ENCODE peak calls at places on chromosomes 16 and 17, in six cellular contexts. One of them, this sample, is unnamed.

GRCh38 chr16:12433691-12434390 is 369.8 kb downstream of the CPPED1 start:
- DNase-seq in CD8-positive, alpha-beta T cell: no peak
- DNase-seq in tibial nerve: no peak
- DNase-seq in neural progenitor cell: no peak
- DNase-seq in A549: no peak
- DNase-seq in Peyer's patch: no peak
- DNase-seq in this sample: no peak

GRCh38 chr16:89322381-89323119 is 105.0 kb downstream of the ZNF778 start:
- DNase-seq in CD8-positive, alpha-beta T cell: peak; percentile 10
- DNase-seq in tibial nerve: no peak
- DNase-seq in neural progenitor cell: peak; percentile 61
- DNase-seq in Peyer's patch: no peak
- DNase-seq in A549: peak; percentile 70
- DNase-seq in this sample: peak; percentile 69

GRCh38 chr16:5415123-5415522 is 317.5 kb upstream of the EEF2KMT start:
- DNase-seq in neural progenitor cell: peak; percentile 37
- DNase-seq in tibial nerve: no peak
- DNase-seq in Peyer's patch: no peak
- DNase-seq in A549: no peak
- DNase-seq in CD8-positive, alpha-beta T cell: no peak
- DNase-seq in this sample: no peak

GRCh38 chr17:7234100-7235012 is at the start of gene DVL2:
- DNase-seq in neural progenitor cell: peak; percentile 97
- DNase-seq in CD8-positive, alpha-beta T cell: peak; percentile 96
- DNase-seq in Peyer's patch: peak; percentile 98
- DNase-seq in tibial nerve: peak; percentile 94
- DNase-seq in A549: peak; percentile 98
- DNase-seq in this sample: peak; percentile 98

GRCh38 chr17:4357030-4357635 is 9.3 kb downstream of the UBE2G1 start:
- DNase-seq in tibial nerve: no peak
- DNase-seq in A549: no peak
- DNase-seq in Peyer's patch: no peak
- DNase-seq in CD8-positive, alpha-beta T cell: no peak
- DNase-seq in neural progenitor cell: no peak
- DNase-seq in this sample: no peak

GRCh38 chr17:79907217-79907715 is 68.0 kb upstream of the CBX4 start:
- DNase-seq in CD8-positive, alpha-beta T cell: no peak
- DNase-seq in tibial nerve: no peak
- DNase-seq in Peyer's patch: no peak
- DNase-seq in neural progenitor cell: no peak
- DNase-seq in A549: no peak
- DNase-seq in this sample: peak; percentile 49

GRCh38 chr17:82734987-82735866 is at the start of gene FN3K:
- DNase-seq in neural progenitor cell: peak; percentile 91
- DNase-seq in tibial nerve: peak; percentile 57
- DNase-seq in CD8-positive, alpha-beta T cell: peak; percentile 45
- DNase-seq in Peyer's patch: peak; percentile 66
- DNase-seq in A549: peak; percentile 50
- DNase-seq in this sample: peak; percentile 88

GRCh38 chr17:82000803-82001649 is 21.7 kb downstream of the CENPX start:
- DNase-seq in CD8-positive, alpha-beta T cell: no peak
- DNase-seq in tibial nerve: no peak
- DNase-seq in Peyer's patch: peak; percentile 67
- DNase-seq in neural progenitor cell: no peak
- DNase-seq in A549: no peak
- DNase-seq in this sample: no peak

GRCh38 chr16:73113326-73113720 is 65.4 kb upstream of the ZFHX3 start:
- DNase-seq in tibial nerve: no peak
- DNase-seq in CD8-positive, alpha-beta T cell: no peak
- DNase-seq in Peyer's patch: no peak
- DNase-seq in neural progenitor cell: no peak
- DNase-seq in A549: no peak
- DNase-seq in this sample: no peak

GRCh38 chr16:87664792-87665191 is 62.5 kb downstream of the JPH3 start:
- DNase-seq in Peyer's patch: no peak
- DNase-seq in tibial nerve: no peak
- DNase-seq in A549: no peak
- DNase-seq in neural progenitor cell: no peak
- DNase-seq in CD8-positive, alpha-beta T cell: no peak
- DNase-seq in this sample: no peak
- H3K4me3 ChIP-seq in Peyer's patch: no peak overlapping the region
- H3K4me3 ChIP-seq in tibial nerve: no peak overlapping the region
- H3K4me3 ChIP-seq in A549: no peak overlapping the region
- H3K4me3 ChIP-seq in neural progenitor cell: no peak overlapping the region
- H3K4me3 ChIP-seq in CD8-positive, alpha-beta T cell: no peak overlapping the region
- H3K4me3 ChIP-seq in this sample: no peak overlapping the region

GRCh38 chr17:55430531-55431228 is 9.0 kb upstream of the MMD start:
- DNase-seq in neural progenitor cell: no peak
- DNase-seq in tibial nerve: no peak
- DNase-seq in CD8-positive, alpha-beta T cell: no peak
- DNase-seq in Peyer's patch: no peak
- DNase-seq in A549: no peak
- DNase-seq in this sample: no peak

GRCh38 chr17:55424893-55425540 is 3.4 kb upstream of the MMD start:
- DNase-seq in tibial nerve: no peak
- DNase-seq in CD8-positive, alpha-beta T cell: no peak
- DNase-seq in neural progenitor cell: no peak
- DNase-seq in A549: no peak
- DNase-seq in Peyer's patch: no peak
- DNase-seq in this sample: no peak

GRCh38 chr17:55423535-55423934 is 1.9 kb upstream of the MMD start:
- DNase-seq in neural progenitor cell: no peak
- DNase-seq in A549: no peak
- DNase-seq in Peyer's patch: no peak
- DNase-seq in tibial nerve: no peak
- DNase-seq in CD8-positive, alpha-beta T cell: no peak
- DNase-seq in this sample: no peak

GRCh38 chr17:55426851-55427586 is 5.4 kb upstream of the MMD start:
- DNase-seq in Peyer's patch: no peak
- DNase-seq in neural progenitor cell: no peak
- DNase-seq in A549: no peak
- DNase-seq in tibial nerve: no peak
- DNase-seq in CD8-positive, alpha-beta T cell: no peak
- DNase-seq in this sample: no peak

DNA sequence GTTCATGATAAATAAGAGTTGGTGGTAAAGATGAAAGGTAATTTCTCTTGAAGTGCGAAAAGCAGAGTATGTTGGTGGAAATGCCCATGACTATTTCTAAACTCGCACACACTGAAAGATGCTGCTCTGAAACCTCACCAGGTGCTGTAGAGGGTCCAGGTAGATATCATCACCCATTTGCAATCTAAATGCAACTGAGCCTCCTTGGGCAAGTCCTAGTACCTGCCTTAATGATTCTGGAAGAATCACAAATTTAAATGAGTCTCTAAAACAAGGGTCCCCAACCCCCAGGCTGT is 5.9 kb upstream of the MMD start:
- DNase-seq in CD8-positive, alpha-beta T cell: no peak
- DNase-seq in Peyer's patch: no peak
- DNase-seq in A549: no peak
- DNase-seq in neural progenitor cell: no peak
- DNase-seq in tibial nerve: no peak
- DNase-seq in this sample: no peak
- H3K4me1 ChIP-seq in CD8-positive, alpha-beta T cell: peaks cover 4% of the 10 kb centered on the region
- H3K4me1 ChIP-seq in Peyer's patch: no peaks in the 10 kb centered on the region
- H3K4me1 ChIP-seq in A549: peaks cover 39% of the 10 kb centered on the region
- H3K4me1 ChIP-seq in neural progenitor cell: no peaks in the 10 kb centered on the region
- H3K4me1 ChIP-seq in tibial nerve: no peaks in the 10 kb centered on the region
- H3K4me1 ChIP-seq in this sample: no peaks in the 10 kb centered on the region

GRCh38 chr16:17206712-17207111 is 264.0 kb downstream of the XYLT1 start:
- DNase-seq in A549: no peak
- DNase-seq in neural progenitor cell: no peak
- DNase-seq in tibial nerve: no peak
- DNase-seq in CD8-positive, alpha-beta T cell: no peak
- DNase-seq in Peyer's patch: no peak
- DNase-seq in this sample: no peak

GRCh38 chr16:17204248-17205043 is 266.3 kb downstream of the XYLT1 start:
- DNase-seq in CD8-positive, alpha-beta T cell: no peak
- DNase-seq in neural progenitor cell: no peak
- DNase-seq in Peyer's patch: no peak
- DNase-seq in tibial nerve: no peak
- DNase-seq in A549: no peak
- DNase-seq in this sample: no peak

DNA sequence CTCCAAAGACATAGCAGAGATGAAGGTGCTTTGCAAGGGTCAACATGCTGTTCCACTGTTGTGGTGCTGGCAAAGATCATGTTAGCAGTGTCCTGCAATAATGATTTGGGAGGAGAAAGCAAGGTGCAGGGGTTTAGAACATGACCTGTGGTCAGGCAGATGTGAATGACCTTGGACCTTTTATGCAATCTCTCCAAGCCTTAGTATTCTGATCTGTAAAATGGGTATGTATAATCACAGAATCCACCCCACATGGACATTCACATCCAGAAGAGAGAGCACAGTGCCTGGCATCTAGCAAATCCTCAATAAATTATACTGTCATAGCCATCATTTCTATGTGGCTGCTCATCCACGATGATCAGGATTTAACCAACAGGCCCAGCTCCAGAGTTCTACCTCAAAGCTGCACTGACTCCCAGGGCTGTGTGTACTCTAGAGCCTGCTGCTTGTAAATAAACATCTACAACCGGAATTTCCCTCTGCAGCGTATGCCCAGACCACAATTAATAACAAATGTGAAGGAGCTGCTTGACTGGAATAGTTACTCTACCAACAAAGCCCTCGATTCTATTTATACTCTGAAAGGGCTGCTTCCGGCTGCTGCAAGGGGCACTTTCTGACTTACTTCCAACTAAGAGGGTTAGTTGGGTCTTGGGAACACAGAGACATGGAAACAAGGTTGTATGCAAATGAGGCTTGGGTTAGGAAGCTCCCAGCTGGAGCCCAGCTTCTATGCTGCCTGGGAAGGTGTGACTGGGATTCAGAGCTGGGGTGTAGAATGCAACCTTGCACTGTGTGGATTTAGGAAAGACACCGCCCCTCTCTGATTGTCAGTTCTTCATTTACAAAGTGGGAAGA is 265.3 kb downstream of the XYLT1 start:
- DNase-seq in Peyer's patch: no peak
- DNase-seq in CD8-positive, alpha-beta T cell: no peak
- DNase-seq in tibial nerve: no peak
- DNase-seq in A549: no peak
- DNase-seq in neural progenitor cell: peak; percentile 43
- DNase-seq in this sample: no peak
- H3K4me3 ChIP-seq in Peyer's patch: no peak overlapping the region
- H3K4me3 ChIP-seq in CD8-positive, alpha-beta T cell: no peak overlapping the region
- H3K4me3 ChIP-seq in tibial nerve: no peak overlapping the region
- H3K4me3 ChIP-seq in A549: no peak overlapping the region
- H3K4me3 ChIP-seq in neural progenitor cell: no peak overlapping the region
- H3K4me3 ChIP-seq in this sample: no peak overlapping the region

DNA sequence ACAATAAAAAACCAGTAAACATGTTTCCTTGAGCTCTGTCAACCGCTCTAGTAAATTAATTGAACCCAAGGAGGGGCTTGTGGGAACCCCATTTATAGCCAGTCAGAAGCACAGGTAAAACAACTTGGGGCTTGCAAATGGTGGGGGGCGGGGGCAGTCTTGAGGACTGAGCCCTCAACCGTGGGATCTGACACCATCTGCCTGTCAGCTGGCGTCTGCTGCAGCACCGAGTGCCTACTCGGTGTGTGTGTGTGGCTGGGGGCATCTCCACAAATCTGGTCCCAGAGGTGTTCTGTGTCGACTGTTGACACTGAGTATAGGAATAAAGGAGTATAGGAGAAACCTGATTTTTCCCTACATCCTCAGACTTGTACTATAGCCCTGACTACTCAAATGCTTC is 20.6 kb downstream of the CREBBP start:
- DNase-seq in Peyer's patch: no peak
- DNase-seq in neural progenitor cell: no peak
- DNase-seq in tibial nerve: no peak
- DNase-seq in CD8-positive, alpha-beta T cell: no peak
- DNase-seq in A549: no peak
- DNase-seq in this sample: no peak
- H3K4me1 ChIP-seq in Peyer's patch: peaks cover 30% of the 10 kb centered on the region
- H3K4me1 ChIP-seq in neural progenitor cell: peaks cover 55% of the 10 kb centered on the region
- H3K4me1 ChIP-seq in tibial nerve: peaks cover 3% of the 10 kb centered on the region
- H3K4me1 ChIP-seq in CD8-positive, alpha-beta T cell: peaks cover 86% of the 10 kb centered on the region
- H3K4me1 ChIP-seq in A549: peaks cover 5% of the 10 kb centered on the region
- H3K4me1 ChIP-seq in this sample: peaks cover 8% of the 10 kb centered on the region

GRCh38 chr16:54431041-54431996 is 144.7 kb upstream of the IRX3 start:
- DNase-seq in Peyer's patch: no peak
- DNase-seq in A549: no peak
- DNase-seq in neural progenitor cell: no peak
- DNase-seq in tibial nerve: no peak
- DNase-seq in CD8-positive, alpha-beta T cell: no peak
- DNase-seq in this sample: no peak
- H3K4me3 ChIP-seq in Peyer's patch: no peak overlapping the region
- H3K4me3 ChIP-seq in A549: no peak overlapping the region
- H3K4me3 ChIP-seq in neural progenitor cell: peak overlapping the region; percentile 7
- H3K4me3 ChIP-seq in tibial nerve: no peak overlapping the region
- H3K4me3 ChIP-seq in CD8-positive, alpha-beta T cell: no peak overlapping the region
- H3K4me3 ChIP-seq in this sample: no peak overlapping the region

DNA sequence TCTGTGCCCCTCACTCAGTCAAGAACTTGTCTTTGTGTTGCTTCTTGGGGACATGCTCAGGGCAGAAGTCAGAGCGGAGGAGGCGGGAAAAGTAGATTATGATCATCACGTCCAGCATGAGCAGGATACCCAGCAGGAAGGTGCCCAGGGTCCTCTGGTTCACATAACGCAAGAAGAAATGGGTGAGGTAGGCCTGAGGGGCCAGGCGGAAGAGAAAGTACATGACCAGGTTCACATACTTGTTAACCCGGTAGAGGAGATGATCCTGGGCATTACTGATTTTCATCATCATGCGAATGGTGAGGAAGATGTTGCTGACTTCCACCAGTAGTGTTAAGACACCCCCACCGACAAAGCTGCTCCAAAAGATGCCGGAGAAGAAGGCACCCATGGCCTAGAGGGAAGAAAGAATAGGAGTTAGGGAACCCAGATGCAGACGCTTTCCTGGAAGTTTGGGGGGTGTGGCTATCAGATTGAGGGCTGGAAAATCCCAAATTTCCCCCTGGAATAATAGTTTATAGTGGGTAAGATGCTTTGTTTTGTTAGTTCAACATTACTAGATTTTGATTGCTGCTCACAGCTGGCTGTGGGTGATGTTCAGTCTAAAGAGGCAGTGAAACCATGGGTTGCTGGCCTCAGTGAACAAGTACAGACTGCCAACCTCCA is 1.4 kb downstream of the TLCD1 start:
- DNase-seq in Peyer's patch: no peak
- DNase-seq in tibial nerve: no peak
- DNase-seq in CD8-positive, alpha-beta T cell: no peak
- DNase-seq in neural progenitor cell: no peak
- DNase-seq in A549: no peak
- DNase-seq in this sample: no peak
- H3K4me1 ChIP-seq in Peyer's patch: peaks cover 24% of the 10 kb centered on the region
- H3K4me1 ChIP-seq in tibial nerve: no peaks in the 10 kb centered on the region
- H3K4me1 ChIP-seq in CD8-positive, alpha-beta T cell: peaks cover 49% of the 10 kb centered on the region
- H3K4me1 ChIP-seq in neural progenitor cell: peaks cover 36% of the 10 kb centered on the region
- H3K4me1 ChIP-seq in A549: peaks cover 47% of the 10 kb centered on the region
- H3K4me1 ChIP-seq in this sample: no peaks in the 10 kb centered on the region

DNA sequence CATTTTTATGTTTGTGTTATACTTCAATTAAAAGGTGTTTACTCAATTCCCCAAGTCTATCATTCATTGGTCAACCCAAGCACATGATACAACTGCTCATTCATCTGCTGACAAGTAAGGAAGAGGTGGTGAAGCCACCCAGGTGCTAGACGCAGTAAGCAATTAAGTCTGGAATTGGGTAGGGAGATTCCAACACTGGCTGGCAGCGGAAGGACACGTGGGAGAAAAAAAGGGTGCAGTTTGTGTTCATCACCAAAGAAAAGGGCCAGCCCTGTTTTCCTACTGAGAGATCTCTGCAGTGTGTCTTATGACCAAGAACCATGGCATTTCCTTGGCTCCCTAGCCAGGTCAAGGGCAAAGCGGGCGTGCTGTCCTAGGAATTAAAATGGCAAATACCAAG is 11.8 kb upstream of the ZNF23 start:
- DNase-seq in tibial nerve: no peak
- DNase-seq in A549: no peak
- DNase-seq in CD8-positive, alpha-beta T cell: no peak
- DNase-seq in Peyer's patch: no peak
- DNase-seq in neural progenitor cell: no peak
- DNase-seq in this sample: no peak
- H3K4me3 ChIP-seq in tibial nerve: no peak overlapping the region
- H3K4me3 ChIP-seq in A549: no peak overlapping the region
- H3K4me3 ChIP-seq in CD8-positive, alpha-beta T cell: no peak overlapping the region
- H3K4me3 ChIP-seq in Peyer's patch: no peak overlapping the region
- H3K4me3 ChIP-seq in neural progenitor cell: no peak overlapping the region
- H3K4me3 ChIP-seq in this sample: no peak overlapping the region